ENCODE peak calls at places on chromosomes 11 and 22, in six cellular contexts. H is activated CD4-positive, alpha-beta T cell treated with anti-CD3 and anti-CD28 coated beads, Interleukin-2, amount 50 U/mL, for 1 hour; S is A549; E is stimulated activated CD8-positive, alpha-beta memory T cell treated with anti-CD3 and anti-CD28 coated beads, Interleukin-12 subunit alpha, Interleukin-12 subunit beta, amount 100 ng/mL, for 1 hour; I is pancreas; C is mucosa of gallbladder. A is an unnamed sample.

GRCh38 chr11:70506986-70507385 is 108.7 kb downstream of the CTTN start:
- DNase-seq in H (no peak), S (no peak), E (no peak), I (peak; percentile 13), C (no peak), A (no peak)

GRCh38 chr11:60118333-60118732 is 29.9 kb downstream of the MS4A2 start:
- DNase-seq in H (no peak), S (no peak), E (no peak), I (no peak), C (no peak), A (no peak)

GRCh38 chr11:74417379-74417804 is 19.2 kb upstream of the PGM2L1 start:
- DNase-seq in H (no peak), S (no peak), E (no peak), I (no peak), C (no peak), A (no peak)

GRCh38 chr11:2883717-2884423 is 1.7 kb downstream of the CDKN1C start:
- DNase-seq in H (no peak), S (no peak), E (no peak), I (peak; percentile 74), C (no peak), A (no peak)

GRCh38 chr11:34278708-34279297 is 79.0 kb downstream of the ABTB2 start:
- DNase-seq in H (no peak), S (no peak), E (no peak), I (no peak), C (no peak), A (peak; percentile 84)

GRCh38 chr22:43479962-43480361 is 68.1 kb downstream of the MPPED1 start:
- DNase-seq in H (no peak), S (no peak), E (no peak), I (no peak), C (no peak), A (no peak)

GRCh38 chr11:9565822-9566560 is 7.5 kb upstream of the WEE1 start:
- DNase-seq in H (no peak), S (peak; percentile 93), E (no peak), I (no peak), C (peak; percentile 79), A (peak; percentile 52)

GRCh38 chr11:69367211-69367964 is 73.4 kb downstream of the MYEOV start:
- DNase-seq in H (no peak), S (no peak), E (no peak), I (no peak), C (no peak), A (peak; percentile 24)

GRCh38 chr11:101446238-101446637 is 137.6 kb downstream of the TRPC6 start:
- DNase-seq in H (no peak), S (no peak), E (no peak), I (no peak), C (no peak), A (no peak)

GRCh38 chr11:73237471-73238290 is 19.6 kb downstream of the P2RY2 start:
- DNase-seq in H (no peak), S (no peak), E (no peak), I (no peak), C (no peak), A (no peak)

GRCh38 chr11:48101044-48101733 is 115.4 kb upstream of the OR4B1 start:
- DNase-seq in H (no peak), S (no peak), E (no peak), I (no peak), C (no peak), A (peak; percentile 61)

GRCh38 chr11:116518141-116518540 is 254.6 kb downstream of the BUD13 start:
- DNase-seq in H (no peak), S (no peak), E (no peak), I (no peak), C (no peak), A (no peak)

GRCh38 chr11:32297629-32298028 is 137.7 kb downstream of the WT1 start:
- DNase-seq in H (no peak), S (peak; percentile 57), E (no peak), I (no peak), C (no peak), A (no peak)

GRCh38 chr11:118625976-118626375 is 18.6 kb downstream of the PHLDB1 start:
- DNase-seq in H (no peak), S (no peak), E (no peak), I (no peak), C (no peak), A (no peak)

GRCh38 chr11:102223859-102224258 is 93.4 kb upstream of the BIRC3 start:
- DNase-seq in H (no peak), S (no peak), E (no peak), I (no peak), C (no peak), A (no peak)

GRCh38 chr11:58466293-58466692 is 24.3 kb upstream of the OR5B12 start:
- DNase-seq in H (no peak), S (no peak), E (no peak), I (no peak), C (no peak), A (no peak)

GRCh38 chr22:45608763-45609180 is 62.9 kb upstream of the ATXN10 start:
- DNase-seq in H (no peak), S (no peak), E (no peak), I (no peak), C (no peak), A (no peak)

GRCh38 chr11:35015621-35016387 is 99.4 kb downstream of the PDHX start:
- DNase-seq in H (no peak), S (no peak), E (no peak), I (no peak), C (no peak), A (no peak)

GRCh38 chr11:119783466-119784400 is 54.7 kb upstream of the NECTIN1 start:
- DNase-seq in H (no peak), S (no peak), E (no peak), I (peak; percentile 23), C (no peak), A (no peak)